ENCODE peak calls at places on chromosomes 4 and X, in seven cellular contexts. Z is hepatocyte, J is HL-60, U is MM.1S, A is foreskin fibroblast, X is IMR-90, F is fibroblast of mammary gland. D is an unnamed sample.

GRCh38 chrX:40153335-40154221 is 55.8 kb upstream of the BCOR start:
- DNase-seq in X (no peak), Z (peak), F (no peak), A (peak), J (peak), U (peak), D (no peak)

GRCh38 chr4:37662306-37662705 is 23.9 kb downstream of the RELL1 start:
- DNase-seq in Z (no peak), U (no peak), A (no peak), J (no peak), F (no peak), X (no peak), D (no peak)

GRCh38 chrX:121869876-121870477 is 822.6 kb downstream of the GLUD2 start:
- DNase-seq in Z (no peak), X (no peak), A (no peak), U (no peak), J (no peak), F (no peak), D (no peak)

GRCh38 chr4:18882468-18882867 is 860.9 kb upstream of the LCORL start:
- DNase-seq in U (no peak), F (peak), A (peak), Z (peak), J (no peak), X (peak), D (peak)

GRCh38 chr4:37949636-37950426 is 10.4 kb upstream of the PTTG2 start:
- DNase-seq in U (no peak), Z (no peak), A (no peak), J (no peak), X (no peak), F (no peak), D (no peak)

GRCh38 chr4:41339812-41340809 is 83.4 kb downstream of the UCHL1 start:
- DNase-seq in A (peak), Z (peak), X (peak), F (peak), U (no peak), J (no peak), D (peak)

GRCh38 chr4:159105761-159106243 is 2.9 kb downstream of the RAPGEF2 start:
- DNase-seq in Z (no peak), J (peak), U (no peak), F (peak), X (peak), A (peak), D (peak)

GRCh38 chrX:152824841-152825374 is 5.6 kb downstream of the CETN2 start:
- DNase-seq in U (no peak), J (no peak), Z (peak), A (peak), X (peak), F (peak), D (no peak)

GRCh38 chrX:20606831-20607230 is 340.1 kb upstream of the RPS6KA3 start:
- DNase-seq in J (no peak), A (no peak), U (no peak), F (no peak), Z (no peak), X (no peak), D (no peak)

GRCh38 chr4:78749972-78750727 is 26.0 kb upstream of the BMP2K start:
- DNase-seq in Z (no peak), A (no peak), U (no peak), F (peak), J (peak), X (no peak), D (peak)

DNA sequence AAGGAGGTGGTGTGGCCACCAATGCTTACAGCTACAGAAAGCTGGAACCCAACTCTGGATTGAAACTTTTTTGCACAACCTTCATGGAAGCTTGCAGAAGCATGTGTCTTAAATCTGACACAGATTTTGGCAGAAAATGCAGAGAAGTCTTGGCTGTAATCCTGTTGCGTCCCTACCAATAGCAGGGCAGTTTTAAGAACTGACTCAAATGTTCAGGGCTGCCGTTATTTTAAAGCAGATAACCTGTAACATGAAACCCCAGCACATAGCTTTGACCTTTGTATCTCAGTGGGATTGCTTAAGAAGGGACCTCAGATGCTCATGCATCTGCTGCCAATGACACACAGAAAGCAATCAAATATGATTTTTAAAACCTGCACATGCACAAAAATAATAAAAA is at the start of gene VEGFD:
- DNase-seq in J (no peak), Z (no peak), U (no peak), F (peak), A (peak), X (peak), D (peak)
- H3K4me3 ChIP-seq in J (no peak), Z (no peak), U (no peak), F (no peak), A (no peak), X (no peak), D (no peak)

DNA sequence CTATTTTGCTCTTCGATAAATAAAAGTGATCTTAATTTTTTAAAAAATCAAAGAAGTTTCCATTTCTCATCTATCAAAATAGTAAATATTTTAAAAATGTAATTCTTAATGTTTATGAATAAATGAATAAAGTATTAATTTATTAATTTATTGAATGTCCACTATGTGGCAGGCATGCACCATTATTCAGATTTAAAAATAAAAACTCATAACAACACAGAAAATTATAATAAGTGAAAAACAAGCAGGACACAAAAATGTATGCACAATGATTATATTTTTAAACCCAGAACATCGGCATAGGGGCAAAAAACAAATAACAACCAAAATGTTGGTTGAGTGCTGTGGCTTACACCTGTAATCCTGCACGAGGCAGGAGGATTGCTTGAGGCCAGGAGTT is 5.3 kb upstream of the PYURF start:
- DNase-seq in U (no peak), F (no peak), J (no peak), Z (no peak), A (peak), X (no peak), D (peak)
- TF ChIP-seq CTCF in U (no peak), F (no peak), J (no peak), Z (peak), A (no peak), X (peak), D (no peak)

DNA sequence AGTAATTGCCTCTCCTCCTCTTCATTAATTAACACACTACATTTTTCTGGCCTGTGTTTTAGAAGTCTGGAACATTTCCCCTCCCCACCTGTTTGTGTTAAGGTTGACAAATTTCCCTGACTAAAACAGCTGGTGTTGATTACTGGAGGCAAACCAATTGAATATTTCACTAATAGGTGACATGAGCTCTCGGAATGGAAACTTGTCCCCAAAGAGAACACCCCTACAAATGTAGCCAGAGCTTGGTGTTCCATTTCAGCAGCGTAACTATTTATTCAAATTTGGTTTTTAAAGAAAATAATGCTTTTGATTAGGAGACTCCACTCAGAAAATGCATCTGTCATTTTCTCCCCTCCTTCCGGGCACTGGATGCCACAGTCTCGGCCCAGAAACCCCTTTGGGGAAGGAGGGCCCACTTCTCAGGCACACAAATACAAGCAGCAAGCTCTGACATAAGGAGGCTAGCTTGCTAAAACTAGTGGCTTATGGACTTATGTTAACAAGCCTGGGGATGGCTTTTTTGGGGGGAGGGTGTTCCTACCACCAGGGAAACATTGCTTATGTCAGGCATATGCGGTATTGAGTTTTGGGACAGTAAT is 2.2 kb downstream of the RNF150 start:
- DNase-seq in X (no peak), A (no peak), U (no peak), Z (no peak), J (no peak), F (no peak), D (no peak)
- H3K4me3 ChIP-seq in X (peak), A (peak), U (no peak), Z (peak), J (no peak), F (no peak), D (no peak)

GRCh38 chr4:110484029-110484428 is 8.1 kb downstream of the ENPEP start:
- DNase-seq in U (peak), J (no peak), A (peak), X (no peak), Z (no peak), F (no peak), D (no peak)

GRCh38 chr4:110480741-110481271 is 4.9 kb downstream of the ENPEP start:
- DNase-seq in U (no peak), F (peak), A (peak), Z (no peak), X (no peak), J (no peak), D (peak)

GRCh38 chr4:110477836-110478235 is 1.9 kb downstream of the ENPEP start:
- DNase-seq in A (no peak), Z (no peak), F (no peak), U (no peak), J (no peak), X (no peak), D (no peak)

GRCh38 chr4:110483516-110483915 is 7.6 kb downstream of the ENPEP start:
- DNase-seq in A (peak), U (no peak), Z (no peak), X (no peak), J (no peak), F (peak), D (no peak)

DNA sequence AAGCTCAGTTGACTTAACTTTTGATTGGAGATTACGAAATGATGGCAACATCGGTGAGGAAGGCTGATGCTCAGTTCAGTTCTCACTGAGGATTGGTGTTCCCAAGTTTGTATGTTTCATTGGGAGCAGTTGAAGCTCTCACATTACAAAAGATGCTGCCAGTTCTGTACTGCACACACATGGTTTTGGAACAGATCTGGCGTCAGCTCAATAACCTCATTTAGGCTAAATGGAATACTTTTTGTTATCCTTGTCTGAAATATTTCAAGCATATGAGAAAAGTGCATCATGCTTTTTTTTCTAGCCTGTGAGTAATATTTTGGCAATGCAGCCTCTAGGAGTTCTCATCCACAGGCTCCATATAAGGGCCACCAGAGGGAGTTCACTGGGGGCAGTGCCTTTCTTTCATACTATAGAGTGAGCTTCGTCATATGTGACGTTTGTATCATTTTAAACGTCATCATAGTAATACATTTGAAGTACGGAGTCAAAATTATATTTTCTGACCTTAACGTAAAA is 4.1 kb downstream of the ENPEP start:
- DNase-seq in J (no peak), X (peak), A (peak), Z (peak), F (peak), U (no peak), D (peak)
- TF ChIP-seq CTCF in J (no peak), X (peak), A (peak), Z (peak), F (peak), U (no peak), D (peak)

DNA sequence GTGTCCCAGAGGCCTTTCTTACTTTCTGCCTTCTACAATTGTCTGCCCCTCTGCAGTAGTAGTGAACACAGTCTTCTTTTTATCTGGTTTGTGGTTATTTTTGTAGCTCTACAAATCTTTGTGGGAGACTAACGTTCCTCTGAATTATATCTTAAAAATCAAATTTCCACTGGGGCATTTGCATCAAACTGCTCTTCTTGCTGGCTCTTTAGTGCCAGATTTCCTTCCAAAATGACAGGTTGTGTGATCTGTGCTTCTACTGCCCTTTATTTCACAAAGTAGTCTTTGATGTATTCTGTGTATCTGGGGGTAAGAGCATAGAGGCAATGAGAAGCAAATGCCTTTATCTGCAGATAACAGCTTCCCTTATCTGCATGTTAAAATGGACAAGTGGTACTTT is 34.5 kb downstream of the TSPAN7 start:
- DNase-seq in A (no peak), Z (no peak), F (no peak), J (no peak), U (no peak), X (no peak), D (no peak)
- H3K4me3 ChIP-seq in A (no peak), Z (no peak), F (no peak), J (no peak), U (no peak), X (no peak), D (no peak)

DNA sequence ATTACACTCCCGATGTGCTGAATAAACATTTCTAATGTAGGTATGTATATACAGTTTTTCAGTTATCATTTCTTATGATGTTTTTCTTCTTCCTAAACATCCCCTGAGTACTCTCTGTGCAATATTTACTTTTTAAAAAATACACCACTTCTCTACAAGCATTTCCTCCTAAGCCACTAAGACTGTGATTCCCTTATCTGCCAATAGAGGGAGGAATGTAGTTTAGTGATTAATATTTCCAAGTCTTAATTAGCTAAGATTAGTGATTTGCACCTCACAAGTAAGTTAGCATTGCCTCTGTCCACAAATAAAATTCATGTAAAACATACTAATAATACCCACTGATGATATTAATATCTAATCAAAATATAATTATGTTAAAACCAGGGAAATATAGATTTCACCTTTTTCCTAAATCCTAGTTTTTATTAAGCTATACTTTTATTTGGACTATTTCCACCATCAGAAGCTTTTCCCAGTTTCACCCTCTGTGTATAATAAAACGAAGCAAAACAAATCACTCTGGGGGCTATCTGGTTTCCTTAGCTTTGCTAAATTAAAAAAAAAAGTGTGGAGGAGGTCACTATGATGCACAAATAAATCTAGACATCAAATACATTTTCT is 909.1 kb downstream of the FAT4 start:
- DNase-seq in A (peak), U (peak), F (peak), X (peak), J (no peak), Z (peak), D (peak)
- TF ChIP-seq CTCF in A (peak), U (peak), F (peak), X (peak), J (peak), Z (peak), D (peak)

GRCh38 chr4:5139141-5139540 is 87.9 kb downstream of the STK32B start:
- DNase-seq in F (no peak), U (no peak), J (no peak), Z (no peak), X (no peak), A (no peak), D (no peak)

GRCh38 chr4:5134620-5135019 is 83.3 kb downstream of the STK32B start:
- DNase-seq in U (no peak), A (no peak), J (no peak), Z (no peak), F (no peak), X (no peak), D (no peak)

GRCh38 chr4:5137226-5137625 is 85.9 kb downstream of the STK32B start:
- DNase-seq in J (no peak), A (no peak), Z (no peak), F (no peak), X (no peak), U (no peak), D (no peak)

GRCh38 chr4:5138389-5138788 is 87.1 kb downstream of the STK32B start:
- DNase-seq in Z (no peak), J (no peak), F (no peak), A (no peak), X (no peak), U (no peak), D (no peak)

GRCh38 chr4:5137927-5138326 is 86.6 kb downstream of the STK32B start:
- DNase-seq in U (no peak), X (peak), J (no peak), Z (no peak), F (no peak), A (no peak), D (peak)
- H3K4me3 ChIP-seq in U (no peak), X (no peak), J (no peak), Z (no peak), F (no peak), A (no peak), D (no peak)

DNA sequence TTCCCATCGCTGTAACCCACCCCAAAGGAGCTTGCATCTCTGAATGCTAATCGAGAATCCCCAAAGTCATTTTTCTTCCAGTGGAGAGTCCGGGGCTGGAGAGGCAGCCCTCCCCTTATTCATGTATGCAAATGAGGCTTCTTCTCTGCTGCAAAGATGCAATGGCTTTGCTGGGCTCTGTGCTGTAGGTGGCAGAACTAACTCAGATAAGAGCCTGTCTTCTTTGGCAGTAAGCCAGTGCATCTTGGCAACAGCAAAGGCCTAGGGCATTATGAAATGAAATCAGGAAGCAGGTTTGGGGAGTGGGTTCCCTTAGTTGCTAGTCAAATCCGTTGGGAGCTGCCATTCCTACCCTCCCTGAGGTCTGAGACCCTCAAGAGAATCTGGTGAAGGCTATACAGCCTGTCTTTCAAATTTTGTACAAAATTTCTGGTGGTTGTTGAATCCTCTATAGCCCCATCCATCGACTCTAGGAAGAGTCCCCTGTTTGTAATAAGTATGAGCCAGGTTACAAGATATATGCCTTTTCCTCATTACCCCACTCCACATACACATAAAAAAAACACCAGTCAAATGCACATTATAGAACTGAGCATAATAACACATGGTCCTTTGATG is 290.6 kb upstream of the TAPT1 start:
- DNase-seq in Z (peak), A (peak), U (no peak), J (peak), F (peak), X (peak), D (peak)
- TF ChIP-seq CTCF in Z (peak), A (peak), U (no peak), J (no peak), F (peak), X (peak), D (peak)